ENCODE peak calls at places on chromosomes 6 and 20, in five cellular contexts. C is H9, S is neuronal stem cell, B is mesenchymal stem cell, P is H1. W is an unnamed sample.

GRCh38 chr20:19566226-19566960 is 191.7 kb upstream of the RIN2 start:
- DNase-seq in C (no peak), S (no peak), B (no peak), P (no peak), W (no peak)

GRCh38 chr6:92779758-92780157 is 639.6 kb downstream of the EPHA7 start:
- DNase-seq in C (no peak), S (no peak), B (peak), P (no peak), W (no peak)

GRCh38 chr20:49872056-49872455 is 43.3 kb downstream of the SPATA2 start:
- DNase-seq in C (no peak), S (no peak), B (no peak), P (no peak), W (peak)

GRCh38 chr6:156595481-156595880 is 181.7 kb upstream of the ARID1B start:
- DNase-seq in C (no peak), S (no peak), B (no peak), P (no peak), W (peak)

GRCh38 chr6:121647905-121648304 is 212.5 kb downstream of the GJA1 start:
- DNase-seq in C (no peak), S (no peak), B (no peak), P (no peak), W (peak)

GRCh38 chr20:46828471-46828870 is 66.2 kb upstream of the EYA2 start:
- DNase-seq in C (no peak), S (no peak), B (no peak), P (no peak), W (no peak)

GRCh38 chr6:158593670-158594069 is 33.8 kb downstream of the TMEM181 start:
- DNase-seq in C (no peak), S (no peak), B (no peak), P (no peak), W (no peak)

GRCh38 chr6:101275251-101275650 is 118.3 kb upstream of the GRIK2 start:
- DNase-seq in C (no peak), S (no peak), B (no peak), P (no peak), W (no peak)

GRCh38 chr6:17988422-17988944 is 1.0 kb upstream of the KIF13A start:
- DNase-seq in C (no peak), S (no peak), B (no peak), P (peak), W (no peak)

GRCh38 chr6:125597411-125598253 is 151.8 kb upstream of the HEY2 start:
- DNase-seq in C (no peak), S (no peak), B (no peak), P (no peak), W (no peak)

GRCh38 chr20:64165866-64166600 is 1.8 kb downstream of the MYT1 start:
- DNase-seq in C (no peak), S (no peak), B (no peak), P (no peak), W (no peak)

GRCh38 chr20:57987659-57988058 is 240.8 kb downstream of the ANKRD60 start:
- DNase-seq in C (no peak), S (no peak), B (no peak), P (no peak), W (no peak)

GRCh38 chr6:54907316-54907715 is 60.7 kb downstream of the FAM83B start:
- DNase-seq in C (no peak), S (no peak), B (no peak), P (no peak), W (no peak)

GRCh38 chr6:13916230-13916944 is 8.4 kb upstream of the RNF182 start:
- DNase-seq in C (no peak), S (no peak), B (no peak), P (no peak), W (no peak)

GRCh38 chr6:11368760-11369159 is 136.3 kb upstream of the NEDD9 start:
- DNase-seq in C (no peak), S (no peak), B (no peak), P (no peak), W (no peak)

GRCh38 chr6:3744901-3745470 is 6.5 kb downstream of the PXDC1 start:
- DNase-seq in C (no peak), S (no peak), B (no peak), P (no peak), W (no peak)

GRCh38 chr6:156533860-156534580 is 243.2 kb upstream of the ARID1B start:
- DNase-seq in C (no peak), S (no peak), B (no peak), P (no peak), W (no peak)

GRCh38 chr6:116144590-116144989 is 18.7 kb upstream of the COL10A1 start:
- DNase-seq in C (no peak), S (no peak), B (peak), P (no peak), W (no peak)

GRCh38 chr20:61166324-61166723 is 85.7 kb upstream of the CDH4 start:
- DNase-seq in C (no peak), S (no peak), B (peak), P (no peak), W (no peak)

GRCh38 chr20:10758446-10758845 is 84.6 kb upstream of the JAG1 start:
- DNase-seq in C (no peak), S (no peak), B (peak), P (no peak), W (no peak)
- H3K14ac ChIP-seq in C (no peak), S (no peak), B (no peak), P (no peak), W (no peak)

DNA sequence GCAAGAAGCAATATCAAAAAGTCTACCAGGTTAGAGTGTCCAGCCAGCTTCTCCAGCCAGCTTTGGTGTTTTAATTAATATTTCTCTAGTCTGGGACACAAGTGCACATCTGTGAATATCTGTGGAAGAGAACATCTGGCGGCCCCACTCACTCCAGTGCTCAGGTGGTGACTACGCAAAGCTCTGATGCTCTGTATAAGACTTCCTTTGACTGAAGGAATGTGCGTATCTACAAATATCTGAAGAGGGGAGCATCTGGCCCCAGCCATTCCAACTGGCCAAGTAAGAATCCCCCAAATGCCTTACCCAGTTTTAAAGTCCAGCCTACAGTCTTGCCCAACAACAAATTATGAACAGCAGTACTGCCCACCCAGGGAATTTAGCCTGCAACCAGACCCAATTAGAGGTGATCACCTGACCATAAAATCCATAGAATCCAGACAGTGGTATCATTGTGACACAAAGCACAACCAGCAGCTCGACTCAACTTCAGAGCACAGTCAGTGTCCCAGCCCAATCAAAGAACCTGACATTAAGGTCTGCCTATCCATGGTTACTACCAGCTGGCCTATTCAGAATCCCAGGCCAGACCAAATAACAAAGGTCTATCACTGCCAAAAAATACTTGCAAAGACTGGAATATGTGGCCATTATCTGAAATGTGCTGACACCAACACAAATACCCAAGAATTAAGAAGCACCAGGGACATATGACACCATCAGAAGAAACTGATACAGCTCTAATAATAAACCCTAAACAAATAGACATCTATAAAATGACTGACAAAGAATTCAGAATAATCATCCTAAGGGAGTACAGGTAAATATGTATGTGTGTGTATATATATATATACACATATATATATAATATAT is 76.1 kb upstream of the MANEA start:
- DNase-seq in C (no peak), S (no peak), B (no peak), P (no peak), W (no peak)
- H2BK12ac ChIP-seq in C (no peak), S (no peak), B (no peak), P (no peak), W (no peak)

GRCh38 chr20:35273449-35274171 is 4.3 kb downstream of the MMP24OS start:
- DNase-seq in C (peak), S (no peak), B (no peak), P (no peak), W (no peak)

GRCh38 chr20:35276408-35276807 is 1.5 kb downstream of the MMP24OS start:
- DNase-seq in C (no peak), S (no peak), B (no peak), P (no peak), W (no peak)

GRCh38 chr20:35271904-35272303 is 6.0 kb downstream of the MMP24OS start:
- DNase-seq in C (no peak), S (no peak), B (no peak), P (no peak), W (peak)

GRCh38 chr20:35275741-35276251 is 2.1 kb downstream of the MMP24OS start:
- DNase-seq in C (no peak), S (no peak), B (no peak), P (no peak), W (no peak)

GRCh38 chr20:35274172-35275092 is 3.5 kb downstream of the MMP24OS start:
- DNase-seq in C (no peak), S (no peak), B (no peak), P (no peak), W (no peak)
- H3K4me2 ChIP-seq in C (no peak), S (no peak), B (no peak), P (no peak), W (no peak)

DNA sequence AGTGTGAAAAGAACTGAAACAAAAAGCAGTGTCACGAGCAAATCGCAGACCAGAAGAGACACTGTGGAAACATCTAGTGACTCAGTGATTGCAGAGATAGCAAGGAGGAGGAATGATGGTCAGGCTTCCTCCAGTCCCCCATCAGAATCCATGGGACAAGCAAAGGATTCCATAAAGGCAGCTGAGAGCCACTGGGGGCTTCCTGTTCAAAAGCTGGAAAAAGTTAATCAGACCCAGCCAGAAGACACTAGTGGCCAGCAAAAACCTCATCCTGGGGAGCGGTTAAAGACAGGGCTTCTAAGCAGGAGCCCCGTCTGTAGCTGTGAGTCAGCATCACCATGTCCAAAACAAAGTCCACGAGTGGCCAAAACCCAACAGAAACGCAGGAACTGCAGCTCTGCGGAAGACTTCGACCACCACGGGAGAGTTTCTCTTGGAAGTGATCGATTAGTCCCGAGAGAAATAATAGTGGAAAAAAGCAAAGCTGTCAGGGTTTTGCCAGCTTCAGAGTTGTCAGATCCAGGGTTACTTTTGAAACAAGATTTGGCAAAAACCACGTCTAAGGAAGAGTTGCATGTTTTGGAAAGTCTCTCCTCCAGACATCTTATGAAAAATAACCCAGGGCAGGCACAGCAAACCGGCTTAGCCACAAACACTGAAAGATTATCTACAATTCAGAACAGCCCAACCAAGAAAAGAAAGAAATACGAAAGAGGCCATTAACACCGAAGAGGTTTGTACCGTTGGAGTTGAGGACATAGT is 51.0 kb downstream of the JAG1 start:
- DNase-seq in C (no peak), S (no peak), B (peak), P (no peak), W (peak)
- H3K14ac ChIP-seq in C (no peak), S (no peak), B (no peak), P (no peak), W (peak)